ENCODE peak calls at places on chromosomes 13 and 19, in four cellular contexts. Q is gastroesophageal sphincter, F is gastrocnemius medialis, K is left lobe of liver. W is an unnamed sample.

GRCh38 chr13:94431569-94431968 is 47.9 kb downstream of the DCT start:
- ATAC-seq in Q (no peak), K (no peak), F (no peak), W (no peak)

GRCh38 chr19:51690359-51691121 is 2.6 kb upstream of the SPACA6 start:
- ATAC-seq in Q (peak), K (peak), F (peak), W (peak)

GRCh38 chr13:79581870-79582315 is 100.9 kb downstream of the NDFIP2 start:
- ATAC-seq in K (no peak), Q (no peak), F (no peak), W (no peak)

GRCh38 chr19:41912899-41913475 is 15.3 kb downstream of the ERFL start:
- ATAC-seq in Q (no peak), K (no peak), F (no peak), W (peak)

GRCh38 chr13:98303858-98304257 is 126.8 kb upstream of the RNF113B start:
- ATAC-seq in Q (no peak), F (no peak), K (no peak), W (no peak)

GRCh38 chr13:45365558-45365885 is 24.5 kb upstream of the TPT1 start:
- ATAC-seq in Q (no peak), K (no peak), F (no peak), W (no peak)

GRCh38 chr19:46489445-46490272 is 6.0 kb downstream of the PNMA8B start:
- ATAC-seq in F (no peak), K (peak), Q (peak), W (no peak)

GRCh38 chr19:33689138-33689746 is 67.5 kb downstream of the CHST8 start:
- ATAC-seq in K (no peak), Q (no peak), F (no peak), W (no peak)

GRCh38 chr19:57389194-57389729 is 392 bp upstream of the ZNF548 start:
- ATAC-seq in F (no peak), K (no peak), Q (no peak), W (no peak)

GRCh38 chr19:899363-900301 is 6.3 kb downstream of the RNU6-9 start:
- ATAC-seq in K (no peak), F (no peak), Q (no peak), W (peak)

GRCh38 chr13:111939285-111940278 is 127.4 kb upstream of the SOX1 start:
- ATAC-seq in K (no peak), Q (no peak), F (no peak), W (no peak)

GRCh38 chr13:50400035-50400726 is 384.9 kb downstream of the KCNRG start:
- ATAC-seq in Q (no peak), K (peak), F (peak), W (no peak)

GRCh38 chr19:22882797-22883196 is 50.7 kb downstream of the ZNF723 start:
- ATAC-seq in F (no peak), K (peak), Q (no peak), W (no peak)

GRCh38 chr13:84086847-84087162 is 204.5 kb upstream of the SLITRK1 start:
- ATAC-seq in Q (no peak), K (no peak), F (no peak), W (no peak)

GRCh38 chr19:39500543-39500942 is 1.8 kb downstream of the DLL3 start:
- ATAC-seq in K (no peak), F (no peak), Q (no peak), W (no peak)

GRCh38 chr13:32733685-32734084 is 147.4 kb downstream of the PDS5B start:
- ATAC-seq in K (no peak), Q (no peak), F (no peak), W (no peak)

GRCh38 chr19:29841209-29841558 is 29.4 kb downstream of the CCNE1 start:
- ATAC-seq in F (no peak), K (no peak), Q (no peak), W (no peak)

GRCh38 chr19:13975870-13976269 is 23.6 kb downstream of the DCAF15 start:
- ATAC-seq in F (peak), K (no peak), Q (no peak), W (no peak)

GRCh38 chr19:8342316-8342683 is 762 bp downstream of the KANK3 start:
- ATAC-seq in K (no peak), Q (no peak), F (no peak), W (no peak)

GRCh38 chr13:102090532-102090931 is 311.3 kb downstream of the FGF14 start:
- ATAC-seq in F (peak), K (no peak), Q (no peak), W (no peak)

GRCh38 chr19:12668937-12669271 is 2.3 kb downstream of the WDR83 start:
- ATAC-seq in K (peak), F (no peak), Q (peak), W (peak)

GRCh38 chr19:38685666-38686529 is 38.4 kb downstream of the ACTN4 start:
- ATAC-seq in K (peak), F (no peak), Q (no peak), W (no peak)

GRCh38 chr13:67230774-67231480 is 791 bp upstream of the PCDH9 start:
- ATAC-seq in Q (peak), K (peak), F (peak), W (peak)

GRCh38 chr19:10135551-10136334 is 16.0 kb upstream of the EIF3G start:
- ATAC-seq in Q (peak), F (no peak), K (peak), W (no peak)

GRCh38 chr13:42108217-42108616 is 59.8 kb downstream of the DGKH start:
- ATAC-seq in K (no peak), Q (no peak), F (no peak), W (no peak)

GRCh38 chr19:55447421-55448174 is 4.5 kb upstream of the SHISA7 start:
- ATAC-seq in K (peak), Q (no peak), F (no peak), W (no peak)

GRCh38 chr13:44355643-44356042 is 18.0 kb upstream of the SERP2 start:
- ATAC-seq in Q (no peak), F (no peak), K (no peak), W (no peak)

GRCh38 chr13:111876506-111876905 is 190.4 kb upstream of the SOX1 start:
- ATAC-seq in F (no peak), K (no peak), Q (no peak), W (no peak)

GRCh38 chr19:10892256-10892655 is 20.9 kb downstream of the CARM1 start:
- ATAC-seq in K (no peak), Q (no peak), F (peak), W (no peak)

GRCh38 chr19:42465827-42466280 is 23.1 kb upstream of the CXCL17 start:
- ATAC-seq in F (no peak), Q (no peak), K (no peak), W (peak)

GRCh38 chr19:35608250-35608649 is 4.3 kb upstream of the HAUS5 start:
- ATAC-seq in Q (no peak), F (no peak), K (no peak), W (no peak)

GRCh38 chr19:8494158-8494557 is 8.3 kb downstream of the PRAM1 start:
- ATAC-seq in Q (no peak), K (no peak), F (no peak), W (no peak)

GRCh38 chr13:97490702-97491307 is 56.8 kb downstream of the RAP2A start:
- ATAC-seq in F (no peak), Q (no peak), K (no peak), W (no peak)

W was measured in activated CD4-positive, CD25-positive, alpha-beta regulatory T cell treated with anti-CD3 and anti-CD28 coated beads, Interleukin-2, amount 50 U/mL, for 24 hours.